ENCODE peak calls at places on chromosomes 7 and 10, in nine cellular contexts. O, M, Z, D, I, C, W, E and Y are unnamed samples.

GRCh38 chr10:116990276-116990800 is 14.6 kb downstream of the SHTN1 start:
- DNase-seq in D (no peak), O (no peak), Z (no peak), E (no peak), W (no peak), M (no peak), I (no peak), C (no peak), Y (no peak)

GRCh38 chr10:79562135-79562756 is 2.0 kb upstream of the SFTPA2 start:
- DNase-seq in O (no peak), M (peak), I (peak), C (peak), W (peak), E (peak), Z (peak), D (peak), Y (peak)

GRCh38 chr10:71562181-71562580 is 157.4 kb downstream of the C10orf105 start:
- DNase-seq in W (no peak), Z (no peak), I (no peak), E (no peak), O (no peak), D (no peak), M (no peak), C (no peak), Y (no peak)

GRCh38 chr10:33386926-33387325 is 52.5 kb upstream of the NRP1 start:
- DNase-seq in E (no peak), Z (no peak), O (no peak), I (no peak), D (no peak), C (no peak), M (no peak), W (no peak), Y (no peak)

GRCh38 chr10:14757996-14758395 is 16.7 kb downstream of the FAM107B start:
- DNase-seq in W (no peak), O (no peak), E (no peak), I (no peak), D (no peak), C (no peak), Z (no peak), M (no peak), Y (no peak)

GRCh38 chr7:106112118-106112971 is at the start of gene SYPL1:
- DNase-seq in O (peak), D (peak), E (peak), C (peak), M (peak), W (peak), I (peak), Z (peak), Y (peak)

GRCh38 chr10:16916496-16916895 is 99.3 kb upstream of the RSU1 start:
- DNase-seq in O (no peak), C (no peak), D (no peak), I (no peak), Z (no peak), W (no peak), M (no peak), E (no peak), Y (no peak)

GRCh38 chr7:5543361-5543760 is 119.7 kb upstream of the TNRC18 start:
- DNase-seq in E (no peak), C (no peak), D (no peak), I (peak), M (no peak), W (no peak), O (no peak), Z (no peak), Y (no peak)

GRCh38 chr7:133484135-133484534 is 231.3 kb downstream of the EXOC4 start:
- DNase-seq in I (no peak), D (no peak), E (no peak), C (no peak), M (no peak), O (no peak), Z (no peak), W (no peak), Y (no peak)

GRCh38 chr10:116521424-116522305 is 24.1 kb upstream of the PNLIP start:
- DNase-seq in W (peak), Z (no peak), I (peak), D (peak), M (peak), O (no peak), C (peak), E (peak), Y (no peak)

GRCh38 chr7:124267154-124267553 is 234.3 kb upstream of the TMEM229A start:
- DNase-seq in C (no peak), I (no peak), D (no peak), O (no peak), Z (no peak), E (no peak), M (no peak), W (no peak), Y (no peak)
- TF ChIP-seq POLR2A in C (no peak), I (no peak), D (no peak), O (no peak), Z (no peak), E (no peak), M (no peak), W (no peak), Y (no peak)

DNA sequence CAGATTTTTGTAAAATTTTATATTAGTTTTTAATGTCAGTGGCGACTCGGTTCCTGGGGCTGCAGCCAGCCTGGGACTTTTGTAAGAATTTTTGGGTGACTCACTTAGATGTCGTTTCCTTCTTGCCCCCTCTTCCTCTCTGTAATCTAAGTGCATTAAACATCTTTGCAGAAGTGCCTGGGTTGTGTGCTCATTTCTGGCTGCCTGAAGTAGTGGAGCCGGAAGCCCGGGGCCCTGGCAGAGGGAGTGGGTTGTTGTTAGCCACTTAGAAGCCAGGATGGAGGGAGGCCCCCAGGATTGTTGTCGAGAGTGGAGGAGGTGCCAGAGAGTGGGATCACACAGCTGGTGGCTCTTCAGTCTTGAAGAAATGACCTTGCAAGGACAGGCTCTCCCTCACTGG is 11.0 kb upstream of the TRIM8 start:
- DNase-seq in D (no peak), W (no peak), E (no peak), C (no peak), O (no peak), I (no peak), M (no peak), Z (no peak), Y (no peak)
- TF ChIP-seq POLR2A in D (no peak), W (no peak), E (no peak), C (no peak), O (no peak), I (no peak), M (no peak), Z (no peak), Y (no peak)

GRCh38 chr7:74103219-74103772 is 19.7 kb downstream of the LIMK1 start:
- DNase-seq in D (no peak), Z (no peak), M (no peak), W (no peak), E (no peak), C (no peak), I (no peak), O (no peak), Y (no peak)
- TF ChIP-seq POLR2A in D (no peak), Z (no peak), M (no peak), W (no peak), E (no peak), C (no peak), I (no peak), O (no peak), Y (no peak)

DNA sequence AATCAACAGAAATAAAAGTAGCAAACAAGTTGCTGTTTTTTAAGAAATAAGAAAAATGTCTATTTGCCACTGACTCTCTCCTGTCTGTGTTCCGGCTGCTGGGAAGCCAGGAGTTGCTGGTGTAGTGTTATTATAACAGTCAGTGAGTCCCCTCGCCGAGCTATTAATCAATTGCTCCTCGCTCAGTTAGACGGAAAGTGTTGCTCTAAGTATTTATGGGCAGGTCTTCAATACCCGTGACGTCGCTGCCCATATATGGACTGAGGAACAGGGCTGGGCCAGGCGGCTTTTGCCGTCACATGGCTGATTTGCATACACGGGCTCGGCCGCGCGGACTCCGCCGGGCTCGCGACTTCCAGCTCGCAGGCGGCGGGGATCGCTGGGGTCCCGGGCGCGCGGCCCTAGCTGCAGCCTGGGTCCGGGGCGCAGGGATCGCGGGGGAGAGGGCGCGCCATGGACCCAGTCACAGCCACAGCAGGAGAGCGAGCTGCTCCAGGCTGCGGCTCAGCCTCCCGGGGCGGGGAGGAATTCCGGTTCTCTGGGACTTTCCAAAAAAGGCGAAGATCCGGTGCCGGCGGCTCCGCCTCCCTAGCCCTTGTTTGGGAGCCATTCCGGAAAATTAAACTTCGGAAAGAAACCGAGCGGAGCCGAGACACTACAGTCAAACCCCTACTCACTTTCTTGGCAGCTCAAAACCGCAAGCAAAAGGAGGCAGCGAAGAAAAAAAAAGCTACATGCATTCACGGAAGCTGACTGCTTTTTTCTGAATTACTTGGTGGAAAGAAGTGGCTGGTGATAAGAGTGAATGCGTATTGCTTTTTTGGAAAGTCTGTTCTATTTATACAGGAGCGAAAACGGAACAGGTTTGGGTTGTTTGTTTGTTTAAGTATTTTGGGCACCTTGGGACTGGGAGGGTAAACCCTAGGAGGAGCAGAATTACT is at the start of gene EGR2:
- DNase-seq in I (peak), M (peak), Z (peak), E (peak), W (peak), D (peak), C (peak), O (peak), Y (peak)
- TF ChIP-seq POLR2A in I (peak), M (peak), Z (no peak), E (peak), W (no peak), D (peak), C (no peak), O (no peak), Y (peak)

GRCh38 chr7:20219446-20220292 is 2.5 kb upstream of the MACC1 start:
- DNase-seq in D (peak), O (peak), C (no peak), M (peak), Z (peak), E (peak), W (peak), I (peak), Y (peak)
- TF ChIP-seq POLR2A in D (peak), O (no peak), C (no peak), M (peak), Z (no peak), E (no peak), W (no peak), I (no peak), Y (no peak)

DNA sequence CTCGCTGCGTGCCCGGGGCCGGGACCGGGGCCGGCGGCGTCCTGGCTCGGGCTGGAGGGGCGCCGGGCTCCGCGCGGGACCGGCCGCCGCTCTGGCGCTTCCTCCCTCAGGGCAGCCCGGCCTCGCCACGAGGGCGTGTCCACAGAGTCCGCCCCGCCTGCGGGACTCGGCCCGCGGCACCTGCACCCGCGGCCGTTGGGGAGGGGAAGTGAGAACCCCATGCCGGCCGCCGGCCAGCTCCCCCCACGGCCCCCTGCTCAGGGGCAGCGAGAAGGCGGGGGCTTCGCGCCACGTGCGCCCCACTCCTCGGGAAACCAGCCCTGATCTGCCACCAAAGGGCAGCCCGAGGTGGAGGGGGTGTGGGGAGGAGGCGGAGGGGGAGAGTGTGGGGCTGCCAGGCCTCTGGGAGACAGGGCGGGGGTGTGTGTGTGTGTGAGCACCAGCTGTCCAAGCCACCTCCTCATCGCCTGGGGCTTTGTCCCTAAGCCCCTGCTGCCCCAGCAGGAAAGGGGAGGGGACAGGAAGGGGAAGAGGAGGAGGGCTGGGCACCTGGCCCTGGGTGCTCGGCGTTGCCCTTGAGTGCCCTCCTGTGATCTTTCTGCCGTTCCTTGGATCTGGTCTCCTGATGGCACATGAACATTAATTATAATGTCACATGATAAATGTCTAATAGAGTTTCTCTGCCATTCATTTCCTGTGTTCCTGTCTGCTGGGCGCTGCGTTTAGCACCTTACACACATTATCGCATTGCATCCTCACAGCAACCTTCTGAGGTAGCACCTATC is at the start of gene PIK3AP1:
- DNase-seq in I (peak), C (peak), E (peak), W (peak), D (peak), M (peak), O (peak), Z (peak), Y (peak)
- TF ChIP-seq POLR2A in I (no peak), C (no peak), E (peak), W (no peak), D (no peak), M (no peak), O (no peak), Z (no peak), Y (no peak)

DNA sequence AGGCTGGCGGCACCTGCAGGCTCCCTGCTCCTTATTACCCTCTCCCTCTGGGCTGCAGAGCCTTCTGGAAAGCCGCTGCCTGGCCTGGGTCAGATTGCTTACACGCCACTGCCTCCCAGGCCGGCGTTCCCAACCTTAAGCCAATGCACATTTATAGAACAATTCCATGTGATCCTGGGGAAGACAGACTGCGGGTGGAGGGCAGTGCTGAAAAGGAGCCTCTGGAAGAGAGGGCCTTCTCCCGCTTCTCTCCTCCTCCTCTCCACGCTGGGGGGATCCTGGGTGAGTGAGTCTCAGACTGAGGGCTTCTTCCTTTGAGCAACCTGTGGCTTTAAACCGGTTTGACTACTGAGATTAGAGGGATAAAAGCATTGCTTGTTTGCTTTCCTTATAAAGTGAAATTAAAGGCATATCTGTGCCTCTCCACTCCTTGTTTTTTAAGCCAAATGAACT is 5.5 kb downstream of the TACC2 start:
- DNase-seq in C (no peak), W (peak), I (no peak), E (peak), O (peak), Z (no peak), M (no peak), D (peak), Y (peak)
- TF ChIP-seq POLR2A in C (no peak), W (no peak), I (no peak), E (no peak), O (no peak), Z (no peak), M (no peak), D (peak), Y (no peak)

GRCh38 chr7:27148776-27149641 is 1.4 kb upstream of the HOXA6 start:
- DNase-seq in E (no peak), W (peak), O (peak), D (peak), I (peak), Z (no peak), M (no peak), C (no peak), Y (no peak)

GRCh38 chr7:27149817-27150567 is 2.4 kb downstream of the HOXA3 start:
- DNase-seq in D (peak), C (no peak), M (no peak), I (no peak), W (no peak), O (peak), Z (no peak), E (peak), Y (no peak)

GRCh38 chr7:27147211-27148030 is at the start of gene HOXA6:
- DNase-seq in W (peak), I (peak), E (peak), D (peak), O (peak), Z (no peak), M (no peak), C (no peak), Y (peak)

GRCh38 chr7:27146491-27147210 is 923 bp downstream of the HOXA6 start:
- DNase-seq in D (peak), W (peak), E (no peak), O (peak), Z (no peak), I (no peak), C (no peak), M (no peak), Y (no peak)

DNA sequence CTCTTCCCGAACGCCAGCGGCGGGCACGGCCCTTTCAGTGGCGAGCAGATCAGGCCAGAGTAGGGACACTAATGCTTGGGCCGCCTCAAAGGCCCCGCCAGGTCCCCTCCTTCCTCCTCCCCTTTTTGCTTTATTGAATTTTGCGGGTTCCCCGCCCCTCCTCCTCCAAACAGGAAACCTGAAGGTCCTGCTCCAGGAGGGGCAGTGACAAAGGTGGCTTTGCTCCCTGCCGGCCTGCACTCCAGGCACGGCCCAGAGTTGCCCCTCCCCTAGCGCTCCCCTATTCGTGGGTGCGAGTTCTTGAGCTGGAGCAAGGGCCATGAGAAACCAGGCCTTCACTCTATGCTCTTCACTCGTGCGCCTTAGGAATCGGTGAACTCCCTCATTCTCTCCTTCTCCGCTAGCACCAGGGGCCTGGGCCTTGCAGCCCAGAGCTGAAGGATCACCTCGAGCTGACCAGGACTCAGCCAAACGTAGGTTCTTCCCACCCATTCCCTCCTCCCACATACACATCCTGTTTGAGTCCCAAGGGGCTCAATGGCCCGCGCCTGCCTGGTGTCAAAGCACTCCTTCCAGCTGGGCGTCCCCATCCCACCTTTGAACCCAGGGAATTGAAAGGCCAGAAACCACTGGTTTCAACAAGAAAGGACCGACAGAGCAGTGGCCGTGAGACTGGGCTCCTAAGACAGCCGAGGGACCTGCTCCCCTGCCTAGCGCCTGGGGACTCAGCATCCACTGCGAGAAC is 629 bp upstream of the HOXA6 start:
- DNase-seq in I (peak), E (no peak), M (no peak), D (peak), O (peak), W (peak), Z (no peak), C (no peak), Y (no peak)
- TF ChIP-seq POLR2A in I (peak), E (no peak), M (no peak), D (peak), O (peak), W (no peak), Z (no peak), C (no peak), Y (no peak)